ENCODE peak calls at places on chromosomes 5 and 9, in six cellular contexts. K is A549, H is Peyer's patch, C is endothelial cell, M is gastrocnemius medialis, Y is heart left ventricle. L is an unnamed sample.

GRCh38 chr9:908806-909205 is 67.3 kb downstream of the DMRT1 start:
- DNase-seq in H (no peak), Y (no peak), C (no peak), M (no peak), K (no peak), L (no peak)

GRCh38 chr5:62603934-62604333 is 25.3 kb downstream of the LRRC70 start:
- DNase-seq in Y (no peak), M (no peak), H (no peak), K (no peak), C (no peak), L (no peak)

GRCh38 chr5:167488371-167488770 is 803.1 kb upstream of the WWC1 start:
- DNase-seq in Y (no peak), M (no peak), K (no peak), H (no peak), C (no peak), L (no peak)

GRCh38 chr9:125784286-125785049 is 37.3 kb downstream of the PBX3 start:
- DNase-seq in H (no peak), Y (no peak), C (no peak), M (no peak), K (no peak), L (no peak)

GRCh38 chr5:926416-927171 is 33.9 kb downstream of the TRIP13 start:
- DNase-seq in M (no peak), H (no peak), K (no peak), C (peak; percentile 64), Y (no peak), L (peak; percentile 57)

GRCh38 chr5:40746703-40747102 is 9.1 kb downstream of the TTC33 start:
- DNase-seq in M (no peak), C (no peak), H (no peak), K (peak; percentile 58), Y (no peak), L (no peak)

GRCh38 chr5:566636-567309 is 42.5 kb upstream of the SLC9A3 start:
- DNase-seq in K (no peak), C (no peak), M (no peak), H (peak; percentile 4), Y (no peak), L (no peak)

GRCh38 chr9:127963041-127963358 is 17.8 kb downstream of the EEIG1 start:
- DNase-seq in K (no peak), M (no peak), H (no peak), C (no peak), Y (no peak), L (no peak)

GRCh38 chr9:74940600-74940999 is 12.1 kb downstream of the C9orf40 start:
- DNase-seq in H (no peak), K (no peak), M (no peak), Y (no peak), C (no peak), L (no peak)

GRCh38 chr5:15431923-15432322 is 68.1 kb upstream of the FBXL7 start:
- DNase-seq in H (no peak), M (no peak), C (no peak), K (no peak), Y (no peak), L (no peak)

GRCh38 chr5:73899916-73900315 is 273.9 kb downstream of the ARHGEF28 start:
- DNase-seq in K (no peak), Y (no peak), H (no peak), C (no peak), M (no peak), L (no peak)

GRCh38 chr9:38084556-38084880 is 15.5 kb upstream of the SHB start:
- DNase-seq in Y (no peak), C (no peak), K (no peak), M (no peak), H (no peak), L (no peak)

GRCh38 chr9:221989-222776 is 7.5 kb downstream of the DOCK8 start:
- DNase-seq in Y (no peak), M (no peak), H (no peak), C (no peak), K (no peak), L (no peak)

GRCh38 chr9:96156578-96156977 is 145.4 kb downstream of the HSD17B3 start:
- DNase-seq in M (no peak), Y (no peak), K (no peak), C (no peak), H (no peak), L (no peak)

GRCh38 chr9:68750179-68750685 is 45.2 kb downstream of the PIP5K1B start:
- DNase-seq in M (no peak), Y (no peak), K (no peak), C (no peak), H (no peak), L (no peak)

GRCh38 chr9:133729646-133730281 is 8.4 kb downstream of the SARDH start:
- DNase-seq in C (no peak), M (no peak), K (no peak), Y (peak; percentile 47), H (no peak), L (no peak)

GRCh38 chr5:68460147-68460760 is 244.7 kb downstream of the PIK3R1 start:
- DNase-seq in Y (no peak), C (peak; percentile 51), M (no peak), K (peak; percentile 69), H (peak; percentile 38), L (peak; percentile 35)

GRCh38 chr9:107274953-107275422 is 8.1 kb upstream of the RAD23B start:
- DNase-seq in M (peak; percentile 30), Y (no peak), H (no peak), C (no peak), K (peak; percentile 74), L (no peak)

GRCh38 chr9:94533155-94533554 is 21.7 kb upstream of the PCAT7 start:
- DNase-seq in Y (no peak), H (no peak), C (no peak), K (no peak), M (no peak), L (no peak)

GRCh38 chr9:70816316-70816715 is 305.1 kb downstream of the TRPM3 start:
- DNase-seq in Y (no peak), K (no peak), C (no peak), M (no peak), H (no peak), L (no peak)

GRCh38 chr9:83312543-83312942 is 225.7 kb downstream of the FRMD3 start:
- DNase-seq in K (no peak), H (no peak), M (no peak), Y (no peak), C (no peak), L (no peak)

GRCh38 chr5:147558826-147559225 is 49.0 kb upstream of the DPYSL3 start:
- DNase-seq in C (peak; percentile 60), M (peak; percentile 40), Y (no peak), K (peak; percentile 41), H (no peak), L (peak; percentile 18)

GRCh38 chr9:113427629-113428028 is 17.1 kb downstream of the C9orf43 start:
- DNase-seq in H (no peak), M (no peak), K (no peak), C (no peak), Y (no peak), L (no peak)

GRCh38 chr9:95874989-95875304 is 544 bp upstream of the ERCC6L2 start:
- DNase-seq in C (peak; percentile 27), M (peak; percentile 38), H (peak; percentile 56), K (peak; percentile 52), Y (peak; percentile 80), L (peak; percentile 45)

GRCh38 chr5:75387806-75388205 is 50.8 kb downstream of the HMGCR start:
- DNase-seq in C (no peak), H (no peak), K (no peak), Y (no peak), M (no peak), L (no peak)

GRCh38 chr9:68643901-68644809 is 60.9 kb upstream of the PIP5K1B start:
- DNase-seq in Y (no peak), C (no peak), M (no peak), K (no peak), H (peak; percentile 61), L (peak; percentile 41)

GRCh38 chr9:91753711-91754110 is 196.3 kb downstream of the ROR2 start:
- DNase-seq in K (no peak), C (no peak), H (no peak), Y (no peak), M (no peak), L (no peak)

GRCh38 chr9:91746357-91746756 is 203.7 kb downstream of the ROR2 start:
- DNase-seq in C (no peak), M (no peak), H (no peak), Y (no peak), K (no peak), L (no peak)

GRCh38 chr9:91751922-91752321 is 198.1 kb downstream of the ROR2 start:
- DNase-seq in C (no peak), K (no peak), M (no peak), Y (no peak), H (no peak), L (no peak)

GRCh38 chr9:91746904-91747303 is 203.1 kb downstream of the ROR2 start:
- DNase-seq in M (no peak), C (no peak), Y (no peak), K (no peak), H (no peak), L (no peak)

GRCh38 chr9:91750343-91750742 is 199.7 kb downstream of the ROR2 start:
- DNase-seq in H (no peak), C (no peak), M (no peak), Y (no peak), K (no peak), L (no peak)
- TF ChIP-seq CTCF in H (no peak), C (no peak), M (no peak), Y (no peak), K (no peak), L (no peak)

GRCh38 chr5:181191526-181192336 is 13.3 kb downstream of the TRIM7 start:
- DNase-seq in M (peak; percentile 92), K (peak; percentile 96), Y (peak; percentile 97), C (peak; percentile 97), H (peak; percentile 91), L (peak; percentile 92)
- TF ChIP-seq CTCF in M (no peak), K (no peak), Y (no peak), C (no peak), H (no peak), L (no peak)

GRCh38 chr9:34638138-34638445 is 505 bp upstream of the SIGMAR1 start:
- DNase-seq in M (no peak), H (no peak), Y (no peak), K (no peak), C (no peak), L (no peak)
- TF ChIP-seq CTCF in M (no peak), H (no peak), Y (no peak), K (no peak), C (no peak), L (no peak)

GRCh38 chr9:87954230-87954629 is 20.1 kb downstream of the CDK20 start:
- DNase-seq in C (no peak), K (no peak), M (no peak), H (no peak), Y (no peak), L (no peak)

GRCh38 chr9:87950296-87950695 is 24.0 kb downstream of the CDK20 start:
- DNase-seq in C (no peak), H (no peak), M (no peak), Y (no peak), K (no peak), L (no peak)

DNA sequence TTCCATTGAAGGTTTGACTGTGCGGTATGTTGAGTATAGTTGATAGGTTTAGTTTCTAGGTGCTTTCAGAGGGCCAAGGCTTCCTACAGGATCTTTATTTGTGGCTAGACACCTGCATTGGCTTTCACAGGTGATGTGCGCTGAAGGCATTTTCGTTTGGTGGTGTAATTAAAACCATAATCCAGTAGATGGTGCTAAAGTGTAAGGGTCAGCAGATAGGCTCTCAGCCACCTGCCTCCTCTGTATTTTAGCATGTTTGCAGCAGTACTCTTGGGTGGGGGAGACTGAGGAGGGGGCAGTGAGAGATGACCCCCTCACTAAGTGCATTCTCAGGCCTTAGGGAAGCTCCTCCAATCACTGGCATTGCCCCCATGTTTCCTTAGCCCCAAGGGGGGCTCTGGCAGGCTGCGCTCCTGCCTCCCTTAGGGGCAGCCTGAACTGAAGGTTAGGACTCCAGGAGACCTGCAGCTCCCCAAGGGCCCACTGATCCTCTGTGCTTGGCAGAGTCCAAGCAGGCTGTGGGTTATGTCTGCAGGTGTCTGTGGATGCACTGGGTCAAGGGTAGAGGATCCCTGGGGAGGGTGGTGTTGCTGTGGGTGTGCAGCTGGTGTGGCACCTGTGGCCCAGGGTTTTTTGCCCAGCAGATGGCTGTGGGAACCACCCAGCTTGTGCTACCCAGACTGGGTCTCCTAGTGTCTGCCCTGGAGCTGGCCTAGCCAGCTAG is 23.4 kb downstream of the CDK20 start:
- DNase-seq in H (no peak), C (no peak), Y (no peak), K (peak; percentile 41), M (no peak), L (peak; percentile 43)
- TF ChIP-seq CTCF in H (no peak), C (peak; percentile 41), Y (peak; percentile 19), K (peak; percentile 43), M (no peak), L (peak; percentile 33)

L was measured in GM10248.